ENCODE peak calls at places on chromosomes 11 and 22, in four cellular contexts. One of them, this sample, is unnamed.

GRCh38 chr11:129947474-129947873 is 52.1 kb upstream of the NFRKB start:
- DNase-seq in NCI-H1105 treated with DMSO at 0.1 percent for 48 hours: no peak
- DNase-seq in NCI-H2227 treated with DMSO at 0.1 percent for 48 hours: no peak
- DNase-seq in K562: no peak
- DNase-seq in this sample: no peak

GRCh38 chr11:119374632-119375394 is 6.7 kb downstream of the USP2 start:
- DNase-seq in NCI-H2227 treated with DMSO at 0.1 percent for 48 hours: no peak
- DNase-seq in NCI-H1105 treated with DMSO at 0.1 percent for 48 hours: no peak
- DNase-seq in K562: peak
- DNase-seq in this sample: peak

GRCh38 chr22:36369922-36370781 is 17.6 kb downstream of the MYH9 start:
- DNase-seq in NCI-H2227 treated with DMSO at 0.1 percent for 48 hours: no peak
- DNase-seq in NCI-H1105 treated with DMSO at 0.1 percent for 48 hours: no peak
- DNase-seq in K562: peak
- DNase-seq in this sample: peak

GRCh38 chr22:30267382-30268302 is 991 bp upstream of the OSM start:
- DNase-seq in K562: no peak
- DNase-seq in NCI-H1105 treated with DMSO at 0.1 percent for 48 hours: no peak
- DNase-seq in NCI-H2227 treated with DMSO at 0.1 percent for 48 hours: no peak
- DNase-seq in this sample: no peak

GRCh38 chr11:2482199-2482598 is 37.4 kb downstream of the KCNQ1 start:
- DNase-seq in NCI-H1105 treated with DMSO at 0.1 percent for 48 hours: no peak
- DNase-seq in K562: no peak
- DNase-seq in NCI-H2227 treated with DMSO at 0.1 percent for 48 hours: no peak
- DNase-seq in this sample: peak

GRCh38 chr11:84660257-84660656 is 966.9 kb downstream of the DLG2 start:
- DNase-seq in NCI-H1105 treated with DMSO at 0.1 percent for 48 hours: no peak
- DNase-seq in K562: no peak
- DNase-seq in NCI-H2227 treated with DMSO at 0.1 percent for 48 hours: no peak
- DNase-seq in this sample: no peak

GRCh38 chr22:46115388-46115678 is 35.0 kb upstream of the PPARA start:
- DNase-seq in NCI-H2227 treated with DMSO at 0.1 percent for 48 hours: no peak
- DNase-seq in K562: no peak
- DNase-seq in NCI-H1105 treated with DMSO at 0.1 percent for 48 hours: no peak
- DNase-seq in this sample: no peak

GRCh38 chr11:128156486-128156885 is 430.9 kb downstream of the ETS1 start:
- DNase-seq in K562: no peak
- DNase-seq in NCI-H1105 treated with DMSO at 0.1 percent for 48 hours: no peak
- DNase-seq in NCI-H2227 treated with DMSO at 0.1 percent for 48 hours: no peak
- DNase-seq in this sample: no peak

GRCh38 chr22:43704051-43704450 is 108.1 kb downstream of the EFCAB6 start:
- DNase-seq in K562: no peak
- DNase-seq in NCI-H2227 treated with DMSO at 0.1 percent for 48 hours: no peak
- DNase-seq in NCI-H1105 treated with DMSO at 0.1 percent for 48 hours: no peak
- DNase-seq in this sample: no peak

This sample was measured in osteoblast.